ENCODE peak calls at places on chromosomes 16 and 17, in four cellular contexts. U, L, D and G are unnamed samples.

GRCh38 chr17:68539536-68540469 is 27.6 kb downstream of the PRKAR1A start:
- DNase-seq in U (no peak), L (peak; percentile 24), D (no peak), G (no peak)

GRCh38 chr17:50206604-50207293 is 5.3 kb upstream of the COL1A1 start:
- DNase-seq in U (peak; percentile 83), L (no peak), D (no peak), G (no peak)

GRCh38 chr17:70099884-70100283 is 24.9 kb downstream of the KCNJ16 start:
- DNase-seq in U (no peak), L (no peak), D (no peak), G (no peak)

GRCh38 chr17:43372273-43372911 is 26.4 kb upstream of the ARL4D start:
- DNase-seq in U (no peak), L (no peak), D (peak; percentile 79), G (no peak)

GRCh38 chr16:54942353-54942943 is 11.8 kb downstream of the IRX5 start:
- DNase-seq in U (no peak), L (no peak), D (no peak), G (no peak)

GRCh38 chr16:1063728-1064127 is 8.8 kb upstream of the SSTR5 start:
- DNase-seq in U (no peak), L (no peak), D (no peak), G (no peak)

GRCh38 chr17:79466562-79467350 is 144.1 kb downstream of the RBFOX3 start:
- DNase-seq in U (no peak), L (no peak), D (no peak), G (no peak)

GRCh38 chr17:79575229-79575628 is 35.6 kb downstream of the RBFOX3 start:
- DNase-seq in U (no peak), L (no peak), D (no peak), G (no peak)

GRCh38 chr17:58376472-58376921 is 24.5 kb upstream of the SUPT4H1 start:
- DNase-seq in U (peak; percentile 41), L (no peak), D (no peak), G (no peak)

GRCh38 chr17:80618304-80618703 is 73.7 kb downstream of the RPTOR start:
- DNase-seq in U (no peak), L (no peak), D (no peak), G (no peak)

GRCh38 chr17:31571124-31571892 is 179.8 kb downstream of the RAB11FIP4 start:
- DNase-seq in U (no peak), L (no peak), D (no peak), G (no peak)

GRCh38 chr17:2239882-2240430 is 63.6 kb downstream of the SMG6 start:
- DNase-seq in U (no peak), L (no peak), D (peak; percentile 85), G (no peak)

GRCh38 chr16:56368545-56368944 is 56.8 kb downstream of the AMFR start:
- DNase-seq in U (no peak), L (no peak), D (no peak), G (no peak)

GRCh38 chr17:32445976-32446375 is 1.7 kb downstream of the PSMD11 start:
- DNase-seq in U (no peak), L (no peak), D (no peak), G (no peak)

GRCh38 chr16:30691907-30692306 is 7.1 kb upstream of the SRCAP start:
- DNase-seq in U (no peak), L (no peak), D (no peak), G (no peak)

GRCh38 chr17:27438631-27439030 is 17.6 kb upstream of the KSR1 start:
- DNase-seq in U (no peak), L (no peak), D (no peak), G (no peak)

GRCh38 chr17:48578616-48579560 is 738 bp upstream of the HOXB4 start:
- DNase-seq in U (no peak), L (no peak), D (no peak), G (no peak)

GRCh38 chr17:16926591-16927451 is 45.1 kb downstream of the TNFRSF13B start:
- DNase-seq in U (no peak), L (no peak), D (no peak), G (no peak)

GRCh38 chr16:4700997-4701743 is 7.8 kb downstream of the NUDT16L1 start:
- DNase-seq in U (no peak), L (no peak), D (no peak), G (no peak)

GRCh38 chr17:70563301-70563820 is 394.0 kb downstream of the KCNJ2 start:
- DNase-seq in U (no peak), L (no peak), D (no peak), G (no peak)

GRCh38 chr16:89020068-89020924 is 43.3 kb upstream of the CBFA2T3 start:
- DNase-seq in U (no peak), L (no peak), D (peak; percentile 59), G (no peak)

GRCh38 chr17:45376171-45376564 is 56.5 kb downstream of the ARHGAP27 start:
- DNase-seq in U (no peak), L (no peak), D (no peak), G (no peak)

GRCh38 chr17:263271-263670 is 81.8 kb upstream of the DOC2B start:
- DNase-seq in U (no peak), L (no peak), D (no peak), G (no peak)

GRCh38 chr17:16922386-16923096 is 49.4 kb downstream of the TNFRSF13B start:
- DNase-seq in U (no peak), L (no peak), D (no peak), G (no peak)

GRCh38 chr17:34580685-34581445 is 1.5 kb downstream of the TMEM132E start:
- DNase-seq in U (peak; percentile 69), L (no peak), D (no peak), G (no peak)

GRCh38 chr17:412211-413015 is 59.8 kb upstream of the RPH3AL start:
- DNase-seq in U (peak; percentile 54), L (peak; percentile 55), D (no peak), G (no peak)

GRCh38 chr17:17497845-17498520 is 1.8 kb upstream of the RASD1 start:
- DNase-seq in U (no peak), L (no peak), D (no peak), G (no peak)

GRCh38 chr16:75248142-75248535 is 3.3 kb downstream of the BCAR1 start:
- DNase-seq in U (no peak), L (no peak), D (no peak), G (no peak)
- H3K9ac ChIP-seq in U (no peak overlapping the region), L (peak overlapping the region; percentile 99), D (no peak overlapping the region), G (peak overlapping the region; percentile 58)

DNA sequence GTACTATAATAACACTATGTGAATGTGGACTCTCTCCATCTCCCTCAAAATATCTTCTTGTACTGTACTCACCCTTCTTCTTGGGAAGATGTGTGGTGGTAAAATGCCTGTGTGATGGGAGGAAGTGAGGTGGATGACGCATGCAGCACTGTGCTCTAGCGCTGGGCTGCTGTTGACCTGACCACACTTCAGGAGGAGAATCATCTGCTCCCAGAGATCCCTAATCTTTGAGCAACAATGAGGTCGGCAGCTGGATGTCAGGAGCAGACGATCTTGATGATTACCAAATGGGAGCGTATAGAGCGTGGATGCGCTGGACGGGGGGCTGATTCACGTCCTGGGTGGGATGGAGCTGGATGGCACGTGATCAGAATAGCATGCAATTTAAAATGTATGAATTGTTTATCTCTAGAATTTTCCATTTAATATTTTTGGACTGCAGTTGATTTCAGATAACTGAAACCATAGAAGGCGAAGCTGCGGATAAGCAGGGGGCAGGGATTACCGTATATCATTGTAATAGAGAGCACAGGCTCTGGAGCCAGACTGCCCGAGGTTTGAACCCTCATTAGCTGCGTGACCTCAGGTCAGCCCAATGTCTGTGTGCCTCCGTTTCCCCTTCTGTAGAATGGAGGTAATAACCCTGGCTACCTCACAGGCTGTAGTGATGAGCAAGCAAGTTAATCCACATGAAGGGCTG is 23.7 kb upstream of the CYLD start:
- DNase-seq in U (no peak), L (no peak), D (no peak), G (no peak)
- TF ChIP-seq SUZ12 in U (no peak), L (no peak), D (no peak), G (no peak)

DNA sequence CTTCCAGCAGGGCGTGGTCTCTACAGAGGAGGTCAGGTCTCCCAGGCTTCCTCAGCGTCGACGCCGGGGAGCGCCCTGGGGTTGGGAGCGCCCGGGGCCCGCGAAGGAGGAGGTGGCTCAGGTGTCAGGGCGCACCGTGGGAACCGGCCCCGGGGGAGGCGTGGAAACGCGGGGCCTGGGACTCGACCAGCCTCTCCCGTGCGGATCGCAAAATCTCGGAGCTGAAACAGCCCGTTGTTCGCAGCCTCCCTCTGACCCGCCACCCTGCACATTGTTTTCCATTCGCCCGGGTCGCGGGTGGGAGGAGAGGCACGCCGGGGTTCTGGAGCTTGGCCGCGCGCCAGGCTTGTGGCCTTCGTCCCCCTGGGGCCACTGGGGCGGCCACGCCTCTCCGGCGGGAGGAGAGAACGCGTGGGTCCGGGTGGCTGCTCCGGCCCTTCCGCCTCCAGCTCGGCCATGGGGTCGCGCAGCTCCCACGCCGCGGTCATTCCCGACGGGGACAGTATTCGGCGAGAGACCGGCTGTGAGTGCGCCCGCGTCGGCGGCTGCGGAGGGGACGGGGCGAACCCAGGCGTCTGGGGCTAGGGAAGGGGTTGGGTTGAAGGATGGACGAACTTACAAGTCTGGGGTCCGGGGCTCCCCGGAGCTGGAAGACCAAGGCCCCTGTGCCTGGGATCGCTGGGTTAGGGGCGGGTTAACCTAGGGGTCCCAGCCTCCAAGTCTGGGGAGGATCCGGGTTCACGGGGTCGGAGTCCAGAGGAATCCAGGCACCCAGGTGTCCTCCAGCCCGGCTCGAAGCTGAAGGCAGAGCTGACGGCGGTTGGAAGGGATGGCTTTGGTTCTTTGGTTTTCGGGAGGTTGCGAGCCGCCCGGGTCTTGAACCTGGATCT is at the start of gene CHP2:
- DNase-seq in U (no peak), L (no peak), D (no peak), G (no peak)
- TF ChIP-seq ZNF274 in U (no peak), L (peak; percentile 47), D (no peak), G (no peak)

GRCh38 chr17:46911311-46911710 is 11.6 kb upstream of the GOSR2 start:
- DNase-seq in U (no peak), L (no peak), D (no peak), G (no peak)

GRCh38 chr17:46910179-46910927 is 12.6 kb upstream of the GOSR2 start:
- DNase-seq in U (no peak), L (no peak), D (no peak), G (no peak)

GRCh38 chr17:46903762-46904672 is 18.9 kb upstream of the GOSR2 start:
- DNase-seq in U (no peak), L (no peak), D (no peak), G (no peak)

GRCh38 chr17:46908352-46908751 is 14.6 kb upstream of the GOSR2 start:
- DNase-seq in U (no peak), L (no peak), D (no peak), G (no peak)
- H3K9ac ChIP-seq in U (no peak overlapping the region), L (no peak overlapping the region), D (no peak overlapping the region), G (no peak overlapping the region)

GRCh38 chr16:84347161-84347560 is 21.2 kb upstream of the ATP2C2 start:
- DNase-seq in U (no peak), L (no peak), D (no peak), G (no peak)
- TF ChIP-seq SUZ12 in U (no peak), L (no peak), D (no peak), G (no peak)